ENCODE peak calls at places on chromosomes 7 and 10, in five cellular contexts. C is AG04449, E is OCI-LY7, X is AG09309, H is BE2C. Z is an unnamed sample.

GRCh38 chr7:28891192-28891872 is 66.8 kb downstream of the TRIL start:
- DNase-seq in E (no peak), C (no peak), X (no peak), H (no peak), Z (no peak)

GRCh38 chr10:3485287-3485686 is 299.7 kb downstream of the KLF6 start:
- DNase-seq in E (peak), C (no peak), X (no peak), H (no peak), Z (no peak)

GRCh38 chr10:74453151-74453550 is 302.1 kb downstream of the ADK start:
- DNase-seq in H (no peak), X (no peak), C (no peak), E (no peak), Z (no peak)

GRCh38 chr7:144854839-144855424 is 19.1 kb upstream of the TPK1 start:
- DNase-seq in E (peak), X (no peak), H (no peak), C (no peak), Z (no peak)

GRCh38 chr10:87660484-87661133 is 931 bp downstream of the PAPSS2 start:
- DNase-seq in C (no peak), H (no peak), E (no peak), X (peak), Z (no peak)

GRCh38 chr7:101848168-101848951 is 30.9 kb downstream of the CUX1 start:
- DNase-seq in E (no peak), C (no peak), H (no peak), X (no peak), Z (no peak)

GRCh38 chr7:12386237-12386839 is 17.3 kb downstream of the VWDE start:
- DNase-seq in H (peak), E (no peak), C (no peak), X (no peak), Z (peak)

GRCh38 chr10:4134701-4135100 is 349.7 kb upstream of the KLF6 start:
- DNase-seq in E (no peak), X (no peak), C (no peak), H (no peak), Z (no peak)

GRCh38 chr7:26237035-26237807 is 35.7 kb downstream of the CBX3 start:
- DNase-seq in E (no peak), H (no peak), X (no peak), C (no peak), Z (no peak)

GRCh38 chr10:79492256-79492655 is 20.1 kb upstream of the EIF5AL1 start:
- DNase-seq in X (no peak), H (no peak), C (no peak), E (no peak), Z (no peak)

GRCh38 chr7:23471090-23471859 is 984 bp upstream of the IGF2BP3 start:
- DNase-seq in X (no peak), C (no peak), H (peak), E (peak), Z (peak)

GRCh38 chr7:38630720-38631673 is at the start of gene AMPH:
- DNase-seq in H (peak), E (no peak), X (no peak), C (no peak), Z (peak)

GRCh38 chr10:128462026-128462425 is 335.8 kb upstream of the MKI67 start:
- DNase-seq in E (no peak), C (no peak), H (no peak), X (no peak), Z (no peak)

GRCh38 chr10:78910021-78910420 is 158.7 kb upstream of the ZMIZ1 start:
- DNase-seq in X (no peak), C (no peak), E (no peak), H (no peak), Z (no peak)

GRCh38 chr10:46557319-46558140 is 1.1 kb upstream of the GPRIN2 start:
- DNase-seq in X (no peak), E (no peak), C (no peak), H (peak), Z (no peak)

GRCh38 chr7:19776981-19777380 is 3.6 kb upstream of the TMEM196 start:
- DNase-seq in C (no peak), X (no peak), H (no peak), E (no peak), Z (no peak)

GRCh38 chr7:157521061-157521731 is 184.4 kb downstream of the DNAJB6 start:
- DNase-seq in E (no peak), H (no peak), C (no peak), X (no peak), Z (no peak)

GRCh38 chr10:43854042-43854441 is 205.4 kb upstream of the ZNF32 start:
- DNase-seq in E (no peak), C (no peak), X (peak), H (no peak), Z (no peak)

GRCh38 chr7:26061340-26062239 is 90.4 kb upstream of the NFE2L3 start:
- DNase-seq in H (peak), E (peak), X (no peak), C (no peak), Z (peak)

GRCh38 chr10:3324572-3324971 is 152.0 kb upstream of the PITRM1 start:
- DNase-seq in C (no peak), X (no peak), E (no peak), H (no peak), Z (no peak)

GRCh38 chr10:54797636-54798395 is 3.2 kb downstream of the PCDH15 start:
- DNase-seq in E (no peak), C (no peak), H (no peak), X (no peak), Z (no peak)

GRCh38 chr10:734481-734880 is 45.0 kb upstream of the DIP2C start:
- DNase-seq in C (no peak), E (no peak), H (no peak), X (no peak), Z (no peak)

GRCh38 chr10:133258066-133258817 is 18.4 kb downstream of the ADAM8 start:
- DNase-seq in H (no peak), E (peak), X (no peak), C (no peak), Z (no peak)

GRCh38 chr7:138015096-138015495 is 13.2 kb upstream of the CREB3L2 start:
- DNase-seq in C (no peak), H (no peak), E (no peak), X (no peak), Z (no peak)

GRCh38 chr10:28432210-28432676 is 100.7 kb upstream of the WAC start:
- DNase-seq in E (peak), H (peak), C (peak), X (peak), Z (peak)

GRCh38 chr7:157318015-157318706 is 18.6 kb upstream of the DNAJB6 start:
- DNase-seq in C (no peak), X (no peak), E (no peak), H (no peak), Z (no peak)

GRCh38 chr10:3248526-3249255 is 76.1 kb upstream of the PITRM1 start:
- DNase-seq in H (no peak), X (peak), C (peak), E (no peak), Z (no peak)

GRCh38 chr7:102412548-102412947 is 16.4 kb downstream of the PRKRIP1 start:
- DNase-seq in H (peak), X (no peak), C (no peak), E (peak), Z (peak)

GRCh38 chr7:30928254-30928872 is 16.7 kb downstream of the AQP1 start:
- DNase-seq in X (no peak), H (no peak), E (no peak), C (no peak), Z (no peak)

GRCh38 chr10:24503627-24504320 is 219.9 kb downstream of the ARHGAP21 start:
- DNase-seq in C (no peak), E (peak), H (peak), X (no peak), Z (peak)
- TF ChIP-seq CTCF in C (peak), E (peak), H (peak), X (peak), Z (peak)

DNA sequence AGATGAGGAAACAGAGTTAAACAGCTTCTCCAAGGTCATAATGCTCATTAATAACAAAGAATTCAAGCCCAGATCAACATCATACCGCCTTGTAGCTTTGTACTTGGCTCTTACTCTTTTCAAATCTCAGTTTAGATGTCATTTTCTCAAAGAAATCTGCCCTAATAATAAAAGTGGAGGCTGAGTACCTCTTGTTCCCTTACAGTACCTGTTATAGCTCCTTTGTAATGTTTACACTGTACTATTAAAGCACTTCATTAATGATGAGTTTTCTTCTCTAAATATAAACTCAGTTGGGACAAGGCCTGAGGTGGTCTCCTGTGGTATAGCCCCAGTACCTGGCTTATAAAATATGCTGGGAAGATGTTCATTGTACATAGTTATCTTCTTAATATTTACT is 7.8 kb downstream of the SMNDC1 start:
- DNase-seq in C (no peak), E (no peak), H (no peak), X (no peak), Z (no peak)
- TF ChIP-seq CTCF in C (no peak), E (no peak), H (no peak), X (no peak), Z (no peak)

GRCh38 chr10:9311702-9312499 is 1257.4 kb downstream of the GATA3 start:
- DNase-seq in H (no peak), E (no peak), X (no peak), C (no peak), Z (no peak)
- TF ChIP-seq CTCF in H (peak), E (peak), X (peak), C (no peak), Z (peak)

GRCh38 chr7:2299853-2300512 is 14.3 kb downstream of the SNX8 start:
- DNase-seq in H (no peak), C (no peak), X (no peak), E (peak), Z (no peak)
- TF ChIP-seq CTCF in H (no peak), C (no peak), X (no peak), E (no peak), Z (no peak)

Z was measured in glutamatergic neuron.